ENCODE peak calls at places on chromosomes 4 and X, in nine cellular contexts. I is NCI-H748 treated with DMSO at 0.1 percent for 48 hours; O is dermis blood vessel endothelial cell; H is RWPE1; T is Daoy; B is mammary epithelial cell; D is GM23338; P is SK-MEL-5; F is naive thymus-derived CD4-positive, alpha-beta T cell. Z is an unnamed sample.

GRCh38 chr4:41625531-41625930 is 87.6 kb downstream of the LIMCH1 start:
- DNase-seq in I (no peak), O (no peak), H (no peak), T (no peak), B (no peak), D (no peak), P (no peak), F (no peak), Z (no peak)

GRCh38 chrX:66675541-66675940 is 36.7 kb upstream of the EDA2R start:
- DNase-seq in I (no peak), O (no peak), H (no peak), T (no peak), B (no peak), D (no peak), P (no peak), F (no peak), Z (no peak)

GRCh38 chr4:161936625-161937133 is 227.1 kb downstream of the FSTL5 start:
- DNase-seq in I (no peak), O (peak; percentile 67), H (peak; percentile 70), T (peak; percentile 64), B (peak; percentile 98), D (peak; percentile 28), P (no peak), F (no peak), Z (no peak)

GRCh38 chr4:48173055-48173991 is 39.3 kb upstream of the TXK start:
- DNase-seq in I (no peak), O (peak; percentile 9), H (peak; percentile 78), T (peak; percentile 76), B (peak; percentile 85), D (peak; percentile 19), P (no peak), F (no peak), Z (no peak)

GRCh38 chr4:3112979-3113469 is 38.5 kb downstream of the HTT start:
- DNase-seq in I (no peak), O (peak; percentile 35), H (no peak), T (no peak), B (peak; percentile 25), D (no peak), P (no peak), F (no peak), Z (no peak)

GRCh38 chr4:2350982-2351381 is 67.5 kb downstream of the ZFYVE28 start:
- DNase-seq in I (no peak), O (no peak), H (no peak), T (no peak), B (no peak), D (no peak), P (no peak), F (no peak), Z (no peak)

GRCh38 chrX:50579955-50580354 is 109.3 kb upstream of the DGKK start:
- DNase-seq in I (peak; percentile 3), O (peak; percentile 76), H (peak; percentile 24), T (peak; percentile 39), B (peak; percentile 53), D (peak; percentile 74), P (peak; percentile 80), F (peak; percentile 27), Z (no peak)

GRCh38 chrX:46759645-46759974 is 692 bp upstream of the SLC9A7 start:
- DNase-seq in I (no peak), O (no peak), H (no peak), T (no peak), B (no peak), D (peak; percentile 38), P (no peak), F (no peak), Z (no peak)

GRCh38 chr4:41692717-41693345 is 55.7 kb downstream of the PHOX2B start:
- DNase-seq in I (peak; percentile 38), O (peak; percentile 70), H (peak; percentile 69), T (peak; percentile 57), B (peak; percentile 40), D (peak; percentile 83), P (peak; percentile 70), F (no peak), Z (no peak)

GRCh38 chr4:83219344-83219990 is 65.1 kb downstream of the COQ2 start:
- DNase-seq in I (peak; percentile 21), O (peak; percentile 53), H (peak; percentile 39), T (no peak), B (peak; percentile 86), D (no peak), P (no peak), F (peak; percentile 47), Z (peak; percentile 79)

GRCh38 chrX:55767100-55767499 is 49.6 kb downstream of the RRAGB start:
- DNase-seq in I (no peak), O (no peak), H (peak; percentile 0), T (no peak), B (peak; percentile 9), D (no peak), P (no peak), F (no peak), Z (no peak)